ENCODE peak calls at places on chromosomes 6 and 20, in seven cellular contexts. P is NT2/D1; V is stimulated activated CD4-positive, alpha-beta T cell treated with anti-CD3 and anti-CD28 coated beads, TNF-alpha, amount 100 ng/mL, for 48 hours; N is stimulated activated naive CD8-positive, alpha-beta T cell treated with anti-CD3 and anti-CD28 coated beads, Interleukin-15, Interleukin-2, amounts not matched to agents 100 U/mL and 50 U/mL, for 24 hours; U is hepatocyte; M is naive thymus-derived CD8-positive, alpha-beta T cell; E is H9. I is an unnamed sample.
A peak's percentile ranks its signal among the peaks of the same experiment; 100 is the strongest.

GRCh38 chr6:74075323-74075722 is 379.3 kb downstream of the CD109 start:
- DNase-seq in P (no peak), V (no peak), N (no peak), U (no peak), M (no peak), E (no peak), I (no peak)

GRCh38 chr6:34391023-34391485 is 1.4 kb downstream of the NUDT3 start:
- DNase-seq in P (no peak), V (no peak), N (peak; percentile 15), U (peak; percentile 31), M (no peak), E (no peak), I (peak; percentile 60)

GRCh38 chr6:29764422-29765196 is 41.4 kb downstream of the HLA-F start:
- DNase-seq in P (no peak), V (no peak), N (no peak), U (no peak), M (no peak), E (peak; percentile 12), I (no peak)

GRCh38 chr20:13221673-13222318 is 722 bp downstream of the ISM1 start:
- DNase-seq in P (peak; percentile 42), V (peak; percentile 32), N (peak; percentile 67), U (peak; percentile 79), M (peak; percentile 46), E (peak; percentile 75), I (peak; percentile 5)

GRCh38 chr6:75526502-75527127 is 33.0 kb upstream of the FILIP1 start:
- DNase-seq in P (peak; percentile 36), V (peak; percentile 18), N (peak; percentile 37), U (peak; percentile 84), M (peak; percentile 4), E (peak; percentile 38), I (peak; percentile 71)

GRCh38 chr6:157711060-157711459 is 112.0 kb upstream of the SNX9 start:
- DNase-seq in P (no peak), V (no peak), N (no peak), U (no peak), M (no peak), E (no peak), I (no peak)

GRCh38 chr6:30721198-30722024 is 1.3 kb downstream of the TUBB start:
- DNase-seq in P (no peak), V (peak; percentile 90), N (peak; percentile 98), U (peak; percentile 98), M (peak; percentile 99), E (peak; percentile 85), I (peak; percentile 67)

GRCh38 chr6:3414704-3415453 is 42.0 kb downstream of the SLC22A23 start:
- DNase-seq in P (peak; percentile 25), V (no peak), N (peak; percentile 6), U (peak; percentile 79), M (no peak), E (peak; percentile 64), I (no peak)

GRCh38 chr6:168239374-168239773 is 80.2 kb downstream of the DACT2 start:
- DNase-seq in P (no peak), V (no peak), N (no peak), U (peak; percentile 48), M (no peak), E (no peak), I (no peak)

GRCh38 chr6:117206951-117207687 is 58.2 kb upstream of the VGLL2 start:
- DNase-seq in P (no peak), V (no peak), N (no peak), U (peak; percentile 6), M (no peak), E (no peak), I (no peak)

GRCh38 chr6:124887872-124888580 is 74.2 kb upstream of the RNF217 start:
- DNase-seq in P (no peak), V (no peak), N (no peak), U (no peak), M (no peak), E (no peak), I (no peak)

GRCh38 chr6:69827491-69827890 is 30.7 kb upstream of the LMBRD1 start:
- DNase-seq in P (no peak), V (no peak), N (no peak), U (no peak), M (no peak), E (no peak), I (peak; percentile 49)

GRCh38 chr6:128367437-128367836 is 153.0 kb downstream of the PTPRK start:
- DNase-seq in P (no peak), V (no peak), N (no peak), U (no peak), M (no peak), E (no peak), I (no peak)

GRCh38 chr6:83127976-83128375 is 60.5 kb downstream of the DOP1A start:
- DNase-seq in P (no peak), V (no peak), N (no peak), U (no peak), M (no peak), E (no peak), I (no peak)

GRCh38 chr6:107822154-107823046 is 1.7 kb downstream of the SCML4 start:
- DNase-seq in P (no peak), V (no peak), N (peak; percentile 47), U (no peak), M (peak; percentile 16), E (no peak), I (no peak)

GRCh38 chr6:33908025-33908424 is 104.2 kb upstream of the MLN start:
- DNase-seq in P (no peak), V (no peak), N (no peak), U (peak; percentile 59), M (no peak), E (no peak), I (no peak)